ENCODE peak calls at places on chromosome 4, in ten cellular contexts. One of them, this sample, is unnamed.

GRCh38 chr4:109982521-109982920 is 69.8 kb downstream of the EGF start:
- DNase-seq in stimulated activated CD8-positive, alpha-beta memory T cell treated with anti-CD3 and anti-CD28 coated beads, Interleukin-2, amount 100 ng/mL, for 1 hour: no peak
- DNase-seq in naive B cell: no peak
- DNase-seq in hepatic stellate cell: no peak
- DNase-seq in H54: no peak
- DNase-seq in cardiac fibroblast: no peak
- DNase-seq in sciatic nerve: no peak
- DNase-seq in fibroblast of villous mesenchyme: no peak
- DNase-seq in AML-193: no peak
- DNase-seq in GDM1: no peak
- DNase-seq in this sample: no peak

GRCh38 chr4:143700060-143700419 is 435 bp downstream of the FREM3 start:
- DNase-seq in stimulated activated CD8-positive, alpha-beta memory T cell treated with anti-CD3 and anti-CD28 coated beads, Interleukin-2, amount 100 ng/mL, for 1 hour: no peak
- DNase-seq in naive B cell: no peak
- DNase-seq in hepatic stellate cell: no peak
- DNase-seq in H54: no peak
- DNase-seq in cardiac fibroblast: peak; percentile 4
- DNase-seq in sciatic nerve: peak; percentile 58
- DNase-seq in fibroblast of villous mesenchyme: no peak
- DNase-seq in AML-193: no peak
- DNase-seq in GDM1: no peak
- DNase-seq in this sample: peak; percentile 15

GRCh38 chr4:20391224-20391623 is 139.5 kb downstream of the SLIT2 start:
- DNase-seq in stimulated activated CD8-positive, alpha-beta memory T cell treated with anti-CD3 and anti-CD28 coated beads, Interleukin-2, amount 100 ng/mL, for 1 hour: no peak
- DNase-seq in naive B cell: no peak
- DNase-seq in hepatic stellate cell: no peak
- DNase-seq in H54: no peak
- DNase-seq in cardiac fibroblast: peak; percentile 33
- DNase-seq in sciatic nerve: no peak
- DNase-seq in fibroblast of villous mesenchyme: no peak
- DNase-seq in AML-193: no peak
- DNase-seq in GDM1: no peak
- DNase-seq in this sample: no peak

GRCh38 chr4:128528793-128529553 is 241.4 kb upstream of the PGRMC2 start:
- DNase-seq in stimulated activated CD8-positive, alpha-beta memory T cell treated with anti-CD3 and anti-CD28 coated beads, Interleukin-2, amount 100 ng/mL, for 1 hour: no peak
- DNase-seq in naive B cell: no peak
- DNase-seq in hepatic stellate cell: peak; percentile 75
- DNase-seq in H54: peak; percentile 30
- DNase-seq in cardiac fibroblast: peak; percentile 96
- DNase-seq in sciatic nerve: no peak
- DNase-seq in fibroblast of villous mesenchyme: peak; percentile 96
- DNase-seq in AML-193: no peak
- DNase-seq in GDM1: no peak
- DNase-seq in this sample: no peak

GRCh38 chr4:55184600-55185523 is 59.5 kb upstream of the KDR start:
- DNase-seq in stimulated activated CD8-positive, alpha-beta memory T cell treated with anti-CD3 and anti-CD28 coated beads, Interleukin-2, amount 100 ng/mL, for 1 hour: no peak
- DNase-seq in naive B cell: no peak
- DNase-seq in hepatic stellate cell: no peak
- DNase-seq in H54: no peak
- DNase-seq in cardiac fibroblast: peak; percentile 73
- DNase-seq in sciatic nerve: no peak
- DNase-seq in fibroblast of villous mesenchyme: peak; percentile 83
- DNase-seq in AML-193: no peak
- DNase-seq in GDM1: no peak
- DNase-seq in this sample: peak; percentile 3

GRCh38 chr4:64341711-64342110 is 67.5 kb downstream of the TECRL start:
- DNase-seq in stimulated activated CD8-positive, alpha-beta memory T cell treated with anti-CD3 and anti-CD28 coated beads, Interleukin-2, amount 100 ng/mL, for 1 hour: no peak
- DNase-seq in naive B cell: no peak
- DNase-seq in hepatic stellate cell: no peak
- DNase-seq in H54: no peak
- DNase-seq in cardiac fibroblast: peak; percentile 6
- DNase-seq in sciatic nerve: no peak
- DNase-seq in fibroblast of villous mesenchyme: no peak
- DNase-seq in AML-193: no peak
- DNase-seq in GDM1: no peak
- DNase-seq in this sample: peak; percentile 37

GRCh38 chr4:25413261-25413660 is 36.2 kb downstream of the ANAPC4 start:
- DNase-seq in stimulated activated CD8-positive, alpha-beta memory T cell treated with anti-CD3 and anti-CD28 coated beads, Interleukin-2, amount 100 ng/mL, for 1 hour: no peak
- DNase-seq in naive B cell: no peak
- DNase-seq in hepatic stellate cell: no peak
- DNase-seq in H54: no peak
- DNase-seq in cardiac fibroblast: no peak
- DNase-seq in sciatic nerve: no peak
- DNase-seq in fibroblast of villous mesenchyme: peak; percentile 55
- DNase-seq in AML-193: no peak
- DNase-seq in GDM1: no peak
- DNase-seq in this sample: no peak

GRCh38 chr4:53505947-53506346 is 85.3 kb downstream of the LNX1 start:
- DNase-seq in stimulated activated CD8-positive, alpha-beta memory T cell treated with anti-CD3 and anti-CD28 coated beads, Interleukin-2, amount 100 ng/mL, for 1 hour: no peak
- DNase-seq in naive B cell: no peak
- DNase-seq in hepatic stellate cell: peak; percentile 20
- DNase-seq in H54: no peak
- DNase-seq in cardiac fibroblast: peak; percentile 38
- DNase-seq in sciatic nerve: no peak
- DNase-seq in fibroblast of villous mesenchyme: no peak
- DNase-seq in AML-193: no peak
- DNase-seq in GDM1: no peak
- DNase-seq in this sample: no peak

GRCh38 chr4:93658443-93658842 is 170.1 kb upstream of the ATOH1 start:
- DNase-seq in stimulated activated CD8-positive, alpha-beta memory T cell treated with anti-CD3 and anti-CD28 coated beads, Interleukin-2, amount 100 ng/mL, for 1 hour: no peak
- DNase-seq in naive B cell: no peak
- DNase-seq in hepatic stellate cell: no peak
- DNase-seq in H54: no peak
- DNase-seq in cardiac fibroblast: no peak
- DNase-seq in sciatic nerve: no peak
- DNase-seq in fibroblast of villous mesenchyme: no peak
- DNase-seq in AML-193: no peak
- DNase-seq in GDM1: no peak
- DNase-seq in this sample: no peak

This sample was measured in SK-N-DZ.